ENCODE peak calls at places on chromosome 3, in six cellular contexts. One of them, this sample, is unnamed. For H3K36me3, the result is how much of the 10 kb centered on the place peaks cover.

GRCh38 chr3:121232309-121233225 is 313.2 kb downstream of the POLQ start:
- DNase-seq in uterus: no peak
- DNase-seq in thyroid gland: no peak
- DNase-seq in transverse colon: no peak
- DNase-seq in tibial nerve: no peak
- DNase-seq in adrenal gland: no peak
- DNase-seq in this sample: no peak

GRCh38 chr3:100865442-100865841 is 127.8 kb downstream of the ABI3BP start:
- DNase-seq in uterus: no peak
- DNase-seq in thyroid gland: peak
- DNase-seq in transverse colon: no peak
- DNase-seq in tibial nerve: no peak
- DNase-seq in adrenal gland: no peak
- DNase-seq in this sample: no peak

GRCh38 chr3:147412917-147413711 is 3.9 kb downstream of the ZIC1 start:
- DNase-seq in uterus: no peak
- DNase-seq in thyroid gland: no peak
- DNase-seq in transverse colon: no peak
- DNase-seq in tibial nerve: no peak
- DNase-seq in adrenal gland: no peak
- DNase-seq in this sample: no peak

GRCh38 chr3:72439321-72440183 is 408.7 kb downstream of the SHQ1 start:
- DNase-seq in uterus: no peak
- DNase-seq in thyroid gland: no peak
- DNase-seq in transverse colon: no peak
- DNase-seq in tibial nerve: no peak
- DNase-seq in adrenal gland: no peak
- DNase-seq in this sample: no peak

GRCh38 chr3:125072749-125073404 is 17.1 kb upstream of the HEG1 start:
- DNase-seq in uterus: no peak
- DNase-seq in thyroid gland: no peak
- DNase-seq in transverse colon: no peak
- DNase-seq in tibial nerve: no peak
- DNase-seq in adrenal gland: no peak
- DNase-seq in this sample: no peak

GRCh38 chr3:86563358-86563970 is 427.5 kb downstream of the VGLL3 start:
- DNase-seq in uterus: no peak
- DNase-seq in thyroid gland: no peak
- DNase-seq in transverse colon: no peak
- DNase-seq in tibial nerve: no peak
- DNase-seq in adrenal gland: no peak
- DNase-seq in this sample: no peak

GRCh38 chr3:49238274-49239127 is 38.5 kb downstream of the C3orf62 start:
- DNase-seq in uterus: peak
- DNase-seq in thyroid gland: no peak
- DNase-seq in transverse colon: peak
- DNase-seq in tibial nerve: peak
- DNase-seq in adrenal gland: peak
- DNase-seq in this sample: no peak

GRCh38 chr3:66483006-66483928 is 17.6 kb downstream of the LRIG1 start:
- DNase-seq in uterus: peak
- DNase-seq in thyroid gland: peak
- DNase-seq in transverse colon: peak
- DNase-seq in tibial nerve: peak
- DNase-seq in adrenal gland: peak
- DNase-seq in this sample: peak

GRCh38 chr3:23219117-23219516 is 16.0 kb downstream of the UBE2E2 start:
- DNase-seq in uterus: no peak
- DNase-seq in thyroid gland: no peak
- DNase-seq in transverse colon: no peak
- DNase-seq in tibial nerve: no peak
- DNase-seq in adrenal gland: no peak
- DNase-seq in this sample: no peak

GRCh38 chr3:87082806-87083440 is 92.0 kb upstream of the VGLL3 start:
- DNase-seq in uterus: peak
- DNase-seq in thyroid gland: no peak
- DNase-seq in transverse colon: no peak
- DNase-seq in tibial nerve: peak
- DNase-seq in adrenal gland: no peak
- DNase-seq in this sample: peak

GRCh38 chr3:31412832-31413231 is 119.9 kb upstream of the STT3B start:
- DNase-seq in uterus: no peak
- DNase-seq in thyroid gland: no peak
- DNase-seq in transverse colon: no peak
- DNase-seq in tibial nerve: no peak
- DNase-seq in adrenal gland: no peak
- DNase-seq in this sample: no peak

GRCh38 chr3:124786491-124787241 is 56.4 kb downstream of the UMPS start:
- DNase-seq in uterus: no peak
- DNase-seq in thyroid gland: no peak
- DNase-seq in transverse colon: peak
- DNase-seq in tibial nerve: no peak
- DNase-seq in adrenal gland: no peak
- DNase-seq in this sample: no peak

GRCh38 chr3:60812544-60812943 is 438.7 kb downstream of the FHIT start:
- DNase-seq in uterus: no peak
- DNase-seq in thyroid gland: no peak
- DNase-seq in transverse colon: no peak
- DNase-seq in tibial nerve: no peak
- DNase-seq in adrenal gland: no peak
- DNase-seq in this sample: no peak

DNA sequence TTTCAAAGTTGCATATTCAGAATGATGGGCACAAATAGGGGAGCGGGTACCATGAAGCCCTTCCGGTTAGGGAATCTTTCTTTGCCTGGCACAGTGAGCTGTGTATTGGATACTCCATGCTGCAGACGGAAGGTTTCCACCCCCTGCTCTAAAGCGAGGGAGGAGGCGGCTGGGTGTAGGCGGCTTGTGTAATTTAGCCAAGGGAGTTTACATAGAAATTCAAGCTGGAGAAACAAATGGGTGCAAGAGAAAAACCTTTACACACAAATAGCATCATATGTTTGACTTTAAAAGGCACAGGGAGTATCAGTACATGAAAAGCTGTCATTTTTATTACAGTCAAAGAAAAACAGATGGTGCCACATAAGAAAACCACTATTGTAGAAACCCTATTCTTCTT is 59.3 kb upstream of the ADCY5 start:
- DNase-seq in uterus: no peak
- DNase-seq in thyroid gland: no peak
- DNase-seq in transverse colon: no peak
- DNase-seq in tibial nerve: no peak
- DNase-seq in adrenal gland: no peak
- DNase-seq in this sample: no peak
- TF ChIP-seq CTCF in uterus: no peak
- TF ChIP-seq CTCF in thyroid gland: no peak
- TF ChIP-seq CTCF in transverse colon: no peak
- TF ChIP-seq CTCF in tibial nerve: no peak
- TF ChIP-seq CTCF in adrenal gland: no peak
- TF ChIP-seq CTCF in this sample: no peak

DNA sequence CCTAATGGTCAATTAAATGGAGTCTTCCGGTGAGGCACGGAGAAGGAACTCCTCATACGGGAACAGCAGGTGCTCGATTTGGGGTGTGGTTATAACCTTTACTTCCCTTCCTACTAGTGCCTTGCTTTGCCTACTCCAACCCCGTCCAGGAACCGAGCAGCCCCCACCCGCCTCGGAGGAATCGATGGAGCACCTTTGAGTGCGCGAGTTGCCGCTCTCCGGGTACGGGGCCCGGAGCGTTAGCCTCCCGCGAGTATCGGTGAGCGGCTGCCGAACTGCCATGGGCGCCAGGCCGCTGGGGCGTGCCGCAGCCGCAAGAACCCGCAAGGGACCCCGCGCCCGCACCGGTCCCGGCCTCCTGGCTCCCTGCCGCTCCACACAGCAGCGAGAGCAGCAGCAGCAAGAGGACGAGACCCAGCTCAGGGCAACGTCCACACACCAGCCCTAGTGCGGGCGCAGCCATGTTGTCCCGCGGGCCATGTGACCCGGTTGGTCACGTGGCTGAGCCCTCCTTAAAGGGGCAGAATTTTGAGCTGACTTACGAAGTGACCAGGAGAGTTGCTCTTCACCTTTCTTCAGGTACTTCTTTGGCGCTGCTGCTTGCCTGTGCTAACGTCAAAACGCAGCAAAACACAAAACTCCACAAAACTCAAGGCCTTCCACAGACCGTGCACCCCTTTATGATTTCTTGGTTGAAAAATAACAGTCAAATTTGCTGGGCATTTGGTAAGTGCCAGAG is at the start of gene SUMF1:
- DNase-seq in uterus: peak
- DNase-seq in thyroid gland: peak
- DNase-seq in transverse colon: peak
- DNase-seq in tibial nerve: peak
- DNase-seq in adrenal gland: peak
- DNase-seq in this sample: peak
- TF ChIP-seq POLR2A in uterus: peak
- TF ChIP-seq POLR2A in thyroid gland: no peak
- TF ChIP-seq POLR2A in transverse colon: peak
- TF ChIP-seq POLR2A in tibial nerve: peak
- TF ChIP-seq POLR2A in adrenal gland: peak
- TF ChIP-seq POLR2A in this sample: peak

GRCh38 chr3:129560931-129561594 is 18.1 kb downstream of the H1-8 start:
- DNase-seq in uterus: peak
- DNase-seq in thyroid gland: peak
- DNase-seq in transverse colon: peak
- DNase-seq in tibial nerve: peak
- DNase-seq in adrenal gland: peak
- DNase-seq in this sample: no peak
- H3K36me3 ChIP-seq in uterus: under half
- H3K36me3 ChIP-seq in thyroid gland: under half
- H3K36me3 ChIP-seq in transverse colon: under half
- H3K36me3 ChIP-seq in tibial nerve: under half
- H3K36me3 ChIP-seq in adrenal gland: half or more
- H3K36me3 ChIP-seq in this sample: under half

DNA sequence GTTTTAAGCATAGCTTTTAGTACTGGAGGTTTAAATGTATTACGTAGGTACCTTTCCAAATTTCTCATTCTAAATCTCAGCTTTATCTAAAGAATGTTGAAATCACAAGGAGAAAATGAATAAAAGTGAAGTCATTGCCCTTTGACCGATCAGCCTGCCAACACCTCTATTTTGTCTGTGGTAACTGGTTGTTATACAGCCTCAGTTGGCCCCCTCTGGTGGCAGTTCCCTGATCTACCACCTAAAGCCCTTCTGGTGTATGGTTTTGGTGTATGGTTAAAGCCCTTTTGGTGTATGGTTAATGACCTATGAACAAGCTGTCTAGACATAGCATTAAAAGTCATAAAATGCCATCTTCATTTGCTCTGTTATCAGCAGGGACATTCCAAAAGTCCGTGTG is 378.2 kb upstream of the AZI2 start:
- DNase-seq in uterus: no peak
- DNase-seq in thyroid gland: peak
- DNase-seq in transverse colon: peak
- DNase-seq in tibial nerve: peak
- DNase-seq in adrenal gland: peak
- DNase-seq in this sample: no peak
- TF ChIP-seq CTCF in uterus: no peak
- TF ChIP-seq CTCF in thyroid gland: no peak
- TF ChIP-seq CTCF in transverse colon: peak
- TF ChIP-seq CTCF in tibial nerve: peak
- TF ChIP-seq CTCF in adrenal gland: peak
- TF ChIP-seq CTCF in this sample: peak

GRCh38 chr3:11136871-11137626 is 17.2 kb upstream of the HRH1 start:
- DNase-seq in uterus: peak
- DNase-seq in thyroid gland: no peak
- DNase-seq in transverse colon: peak
- DNase-seq in tibial nerve: peak
- DNase-seq in adrenal gland: peak
- DNase-seq in this sample: peak
- TF ChIP-seq POLR2A in uterus: no peak
- TF ChIP-seq POLR2A in thyroid gland: no peak
- TF ChIP-seq POLR2A in transverse colon: no peak
- TF ChIP-seq POLR2A in tibial nerve: no peak
- TF ChIP-seq POLR2A in adrenal gland: no peak
- TF ChIP-seq POLR2A in this sample: no peak